ENCODE peak calls at places on chromosomes 1 and 21, in seven cellular contexts. One of them, this sample, is unnamed.

GRCh38 chr1:15952317-15953258 is 23.3 kb downstream of the ZBTB17 start:
- DNase-seq in AG08396: peak
- DNase-seq in GM06990: no peak
- DNase-seq in small intestine: no peak
- DNase-seq in endothelial cell: no peak
- DNase-seq in AG10803: peak
- DNase-seq in stimulated activated CD4-positive, alpha-beta T cell treated with anti-CD3 and anti-CD28 coated beads, Interleukin-2, amount 100 ng/mL, for 48 hours: no peak
- DNase-seq in this sample: no peak

GRCh38 chr1:27643626-27644368 is 8.8 kb upstream of the FGR start:
- DNase-seq in AG10803: peak
- DNase-seq in stimulated activated CD4-positive, alpha-beta T cell treated with anti-CD3 and anti-CD28 coated beads, Interleukin-2, amount 100 ng/mL, for 48 hours: peak
- DNase-seq in small intestine: peak
- DNase-seq in endothelial cell: peak
- DNase-seq in GM06990: peak
- DNase-seq in AG08396: peak
- DNase-seq in this sample: peak

GRCh38 chr1:20279507-20279906 is 11.2 kb upstream of the VWA5B1 start:
- DNase-seq in endothelial cell: no peak
- DNase-seq in stimulated activated CD4-positive, alpha-beta T cell treated with anti-CD3 and anti-CD28 coated beads, Interleukin-2, amount 100 ng/mL, for 48 hours: no peak
- DNase-seq in AG10803: peak
- DNase-seq in GM06990: peak
- DNase-seq in small intestine: no peak
- DNase-seq in AG08396: peak
- DNase-seq in this sample: no peak

GRCh38 chr1:172499636-172500141 is 33.3 kb upstream of the SUCO start:
- DNase-seq in endothelial cell: no peak
- DNase-seq in GM06990: no peak
- DNase-seq in AG10803: no peak
- DNase-seq in small intestine: peak
- DNase-seq in stimulated activated CD4-positive, alpha-beta T cell treated with anti-CD3 and anti-CD28 coated beads, Interleukin-2, amount 100 ng/mL, for 48 hours: no peak
- DNase-seq in AG08396: no peak
- DNase-seq in this sample: no peak

GRCh38 chr1:47432071-47433036 is 5.5 kb upstream of the FOXD2 start:
- DNase-seq in AG10803: peak
- DNase-seq in GM06990: no peak
- DNase-seq in small intestine: peak
- DNase-seq in stimulated activated CD4-positive, alpha-beta T cell treated with anti-CD3 and anti-CD28 coated beads, Interleukin-2, amount 100 ng/mL, for 48 hours: peak
- DNase-seq in endothelial cell: peak
- DNase-seq in AG08396: peak
- DNase-seq in this sample: no peak

GRCh38 chr21:34639882-34640788 is 25.2 kb upstream of the RCAN1 start:
- DNase-seq in AG08396: no peak
- DNase-seq in small intestine: peak
- DNase-seq in GM06990: peak
- DNase-seq in AG10803: no peak
- DNase-seq in endothelial cell: no peak
- DNase-seq in stimulated activated CD4-positive, alpha-beta T cell treated with anti-CD3 and anti-CD28 coated beads, Interleukin-2, amount 100 ng/mL, for 48 hours: peak
- DNase-seq in this sample: no peak

GRCh38 chr21:46056450-46056903 is 41.4 kb upstream of the COL6A2 start:
- DNase-seq in stimulated activated CD4-positive, alpha-beta T cell treated with anti-CD3 and anti-CD28 coated beads, Interleukin-2, amount 100 ng/mL, for 48 hours: no peak
- DNase-seq in small intestine: no peak
- DNase-seq in endothelial cell: no peak
- DNase-seq in GM06990: no peak
- DNase-seq in AG10803: peak
- DNase-seq in AG08396: peak
- DNase-seq in this sample: no peak

GRCh38 chr1:47174621-47175020 is 15.2 kb downstream of the PDZK1IP1 start:
- DNase-seq in GM06990: no peak
- DNase-seq in AG10803: no peak
- DNase-seq in endothelial cell: no peak
- DNase-seq in small intestine: no peak
- DNase-seq in AG08396: peak
- DNase-seq in stimulated activated CD4-positive, alpha-beta T cell treated with anti-CD3 and anti-CD28 coated beads, Interleukin-2, amount 100 ng/mL, for 48 hours: no peak
- DNase-seq in this sample: no peak

GRCh38 chr1:118504231-118504644 is 319.2 kb upstream of the SPAG17 start:
- DNase-seq in small intestine: no peak
- DNase-seq in AG10803: no peak
- DNase-seq in stimulated activated CD4-positive, alpha-beta T cell treated with anti-CD3 and anti-CD28 coated beads, Interleukin-2, amount 100 ng/mL, for 48 hours: no peak
- DNase-seq in GM06990: no peak
- DNase-seq in AG08396: no peak
- DNase-seq in endothelial cell: peak
- DNase-seq in this sample: no peak

GRCh38 chr1:1040004-1040991 is 20.4 kb downstream of the AGRN start:
- DNase-seq in small intestine: peak
- DNase-seq in stimulated activated CD4-positive, alpha-beta T cell treated with anti-CD3 and anti-CD28 coated beads, Interleukin-2, amount 100 ng/mL, for 48 hours: peak
- DNase-seq in endothelial cell: peak
- DNase-seq in GM06990: peak
- DNase-seq in AG10803: peak
- DNase-seq in AG08396: peak
- DNase-seq in this sample: peak

GRCh38 chr1:89363638-89364536 is at the start of gene GBP6:
- DNase-seq in stimulated activated CD4-positive, alpha-beta T cell treated with anti-CD3 and anti-CD28 coated beads, Interleukin-2, amount 100 ng/mL, for 48 hours: no peak
- DNase-seq in small intestine: no peak
- DNase-seq in AG08396: no peak
- DNase-seq in GM06990: no peak
- DNase-seq in endothelial cell: no peak
- DNase-seq in AG10803: peak
- DNase-seq in this sample: no peak

GRCh38 chr1:226827968-226828513 is 42.4 kb upstream of the PSEN2 start:
- DNase-seq in small intestine: peak
- DNase-seq in stimulated activated CD4-positive, alpha-beta T cell treated with anti-CD3 and anti-CD28 coated beads, Interleukin-2, amount 100 ng/mL, for 48 hours: peak
- DNase-seq in AG08396: peak
- DNase-seq in AG10803: peak
- DNase-seq in endothelial cell: peak
- DNase-seq in GM06990: peak
- DNase-seq in this sample: peak

GRCh38 chr1:7628273-7628672 is 142.8 kb upstream of the VAMP3 start:
- DNase-seq in endothelial cell: no peak
- DNase-seq in stimulated activated CD4-positive, alpha-beta T cell treated with anti-CD3 and anti-CD28 coated beads, Interleukin-2, amount 100 ng/mL, for 48 hours: no peak
- DNase-seq in GM06990: no peak
- DNase-seq in AG08396: no peak
- DNase-seq in small intestine: no peak
- DNase-seq in AG10803: no peak
- DNase-seq in this sample: no peak

GRCh38 chr1:44105810-44106209 is 12.8 kb upstream of the KLF17 start:
- DNase-seq in endothelial cell: no peak
- DNase-seq in GM06990: no peak
- DNase-seq in AG08396: no peak
- DNase-seq in small intestine: no peak
- DNase-seq in stimulated activated CD4-positive, alpha-beta T cell treated with anti-CD3 and anti-CD28 coated beads, Interleukin-2, amount 100 ng/mL, for 48 hours: no peak
- DNase-seq in AG10803: no peak
- DNase-seq in this sample: no peak

GRCh38 chr1:176717052-176717754 is 254.2 kb downstream of the PAPPA2 start:
- DNase-seq in stimulated activated CD4-positive, alpha-beta T cell treated with anti-CD3 and anti-CD28 coated beads, Interleukin-2, amount 100 ng/mL, for 48 hours: no peak
- DNase-seq in AG10803: no peak
- DNase-seq in endothelial cell: no peak
- DNase-seq in small intestine: no peak
- DNase-seq in AG08396: no peak
- DNase-seq in GM06990: no peak
- DNase-seq in this sample: no peak

GRCh38 chr1:38420666-38421065 is 374.1 kb upstream of the POU3F1 start:
- DNase-seq in GM06990: no peak
- DNase-seq in small intestine: no peak
- DNase-seq in AG08396: no peak
- DNase-seq in AG10803: no peak
- DNase-seq in endothelial cell: no peak
- DNase-seq in stimulated activated CD4-positive, alpha-beta T cell treated with anti-CD3 and anti-CD28 coated beads, Interleukin-2, amount 100 ng/mL, for 48 hours: no peak
- DNase-seq in this sample: no peak

GRCh38 chr1:85258536-85259117 is 835 bp downstream of the C1orf52 start:
- DNase-seq in AG08396: no peak
- DNase-seq in endothelial cell: no peak
- DNase-seq in stimulated activated CD4-positive, alpha-beta T cell treated with anti-CD3 and anti-CD28 coated beads, Interleukin-2, amount 100 ng/mL, for 48 hours: no peak
- DNase-seq in GM06990: no peak
- DNase-seq in AG10803: peak
- DNase-seq in small intestine: no peak
- DNase-seq in this sample: no peak

GRCh38 chr1:209048961-209049669 is 534.4 kb upstream of the CAMK1G start:
- DNase-seq in endothelial cell: no peak
- DNase-seq in AG10803: peak
- DNase-seq in AG08396: peak
- DNase-seq in small intestine: no peak
- DNase-seq in GM06990: no peak
- DNase-seq in stimulated activated CD4-positive, alpha-beta T cell treated with anti-CD3 and anti-CD28 coated beads, Interleukin-2, amount 100 ng/mL, for 48 hours: no peak
- DNase-seq in this sample: no peak

GRCh38 chr1:3133671-3134070 is 64.7 kb downstream of the PRDM16 start:
- DNase-seq in AG10803: no peak
- DNase-seq in AG08396: peak
- DNase-seq in stimulated activated CD4-positive, alpha-beta T cell treated with anti-CD3 and anti-CD28 coated beads, Interleukin-2, amount 100 ng/mL, for 48 hours: no peak
- DNase-seq in GM06990: no peak
- DNase-seq in endothelial cell: no peak
- DNase-seq in small intestine: peak
- DNase-seq in this sample: no peak

GRCh38 chr21:36854391-36854790 is 112.1 kb downstream of the HLCS start:
- DNase-seq in small intestine: peak
- DNase-seq in AG08396: peak
- DNase-seq in endothelial cell: peak
- DNase-seq in GM06990: no peak
- DNase-seq in stimulated activated CD4-positive, alpha-beta T cell treated with anti-CD3 and anti-CD28 coated beads, Interleukin-2, amount 100 ng/mL, for 48 hours: no peak
- DNase-seq in AG10803: no peak
- DNase-seq in this sample: no peak

GRCh38 chr1:161981735-161982525 is 41.7 kb downstream of the OLFML2B start:
- DNase-seq in endothelial cell: no peak
- DNase-seq in small intestine: no peak
- DNase-seq in stimulated activated CD4-positive, alpha-beta T cell treated with anti-CD3 and anti-CD28 coated beads, Interleukin-2, amount 100 ng/mL, for 48 hours: no peak
- DNase-seq in GM06990: no peak
- DNase-seq in AG08396: no peak
- DNase-seq in AG10803: no peak
- DNase-seq in this sample: no peak

GRCh38 chr1:151968058-151968457 is 25.6 kb downstream of the S100A10 start:
- DNase-seq in small intestine: peak
- DNase-seq in AG10803: peak
- DNase-seq in endothelial cell: no peak
- DNase-seq in AG08396: peak
- DNase-seq in stimulated activated CD4-positive, alpha-beta T cell treated with anti-CD3 and anti-CD28 coated beads, Interleukin-2, amount 100 ng/mL, for 48 hours: no peak
- DNase-seq in GM06990: no peak
- DNase-seq in this sample: no peak

GRCh38 chr1:64482720-64483119 is 12.8 kb downstream of the CACHD1 start:
- DNase-seq in endothelial cell: no peak
- DNase-seq in small intestine: peak
- DNase-seq in AG10803: peak
- DNase-seq in stimulated activated CD4-positive, alpha-beta T cell treated with anti-CD3 and anti-CD28 coated beads, Interleukin-2, amount 100 ng/mL, for 48 hours: no peak
- DNase-seq in GM06990: no peak
- DNase-seq in AG08396: no peak
- DNase-seq in this sample: no peak

GRCh38 chr1:205725514-205725913 is 24.5 kb downstream of the NUCKS1 start:
- DNase-seq in AG08396: no peak
- DNase-seq in small intestine: no peak
- DNase-seq in stimulated activated CD4-positive, alpha-beta T cell treated with anti-CD3 and anti-CD28 coated beads, Interleukin-2, amount 100 ng/mL, for 48 hours: no peak
- DNase-seq in GM06990: no peak
- DNase-seq in endothelial cell: no peak
- DNase-seq in AG10803: no peak
- DNase-seq in this sample: no peak

GRCh38 chr1:2311184-2312032 is 79.9 kb downstream of the MORN1 start:
- DNase-seq in AG10803: peak
- DNase-seq in endothelial cell: peak
- DNase-seq in small intestine: peak
- DNase-seq in stimulated activated CD4-positive, alpha-beta T cell treated with anti-CD3 and anti-CD28 coated beads, Interleukin-2, amount 100 ng/mL, for 48 hours: no peak
- DNase-seq in AG08396: peak
- DNase-seq in GM06990: peak
- DNase-seq in this sample: peak

GRCh38 chr1:51328279-51328678 is 2.1 kb downstream of the TTC39A start:
- DNase-seq in AG08396: peak
- DNase-seq in GM06990: no peak
- DNase-seq in endothelial cell: no peak
- DNase-seq in AG10803: peak
- DNase-seq in stimulated activated CD4-positive, alpha-beta T cell treated with anti-CD3 and anti-CD28 coated beads, Interleukin-2, amount 100 ng/mL, for 48 hours: no peak
- DNase-seq in small intestine: no peak
- DNase-seq in this sample: no peak

GRCh38 chr1:162351443-162351842 is 25.2 kb downstream of the SPATA46 start:
- DNase-seq in endothelial cell: no peak
- DNase-seq in stimulated activated CD4-positive, alpha-beta T cell treated with anti-CD3 and anti-CD28 coated beads, Interleukin-2, amount 100 ng/mL, for 48 hours: no peak
- DNase-seq in GM06990: no peak
- DNase-seq in small intestine: no peak
- DNase-seq in AG10803: no peak
- DNase-seq in AG08396: no peak
- DNase-seq in this sample: no peak